ENCODE peak calls at places on chromosomes 12 and 14, in five cellular contexts. One of them, this sample, is unnamed.

GRCh38 chr12:116159175-116159574 is 118.3 kb downstream of the MED13L start:
- DNase-seq in pancreas: no peak
- DNase-seq in fibroblast of pulmonary artery: peak; percentile 82
- DNase-seq in cardiac fibroblast: peak; percentile 70
- DNase-seq in esophagus squamous epithelium: no peak
- DNase-seq in this sample: no peak

GRCh38 chr12:96255077-96255476 is 60.9 kb downstream of the ELK3 start:
- DNase-seq in pancreas: no peak
- DNase-seq in fibroblast of pulmonary artery: peak; percentile 89
- DNase-seq in cardiac fibroblast: peak; percentile 91
- DNase-seq in esophagus squamous epithelium: no peak
- DNase-seq in this sample: no peak

GRCh38 chr12:6472491-6472890 is 2.0 kb upstream of the VAMP1 start:
- DNase-seq in pancreas: no peak
- DNase-seq in fibroblast of pulmonary artery: no peak
- DNase-seq in cardiac fibroblast: no peak
- DNase-seq in esophagus squamous epithelium: no peak
- DNase-seq in this sample: no peak

GRCh38 chr12:46562625-46563228 is 190.2 kb upstream of the SLC38A2 start:
- DNase-seq in pancreas: no peak
- DNase-seq in fibroblast of pulmonary artery: peak; percentile 98
- DNase-seq in cardiac fibroblast: peak; percentile 97
- DNase-seq in esophagus squamous epithelium: no peak
- DNase-seq in this sample: no peak

GRCh38 chr12:8709124-8709830 is 11.5 kb downstream of the RIMKLB start:
- DNase-seq in pancreas: no peak
- DNase-seq in fibroblast of pulmonary artery: no peak
- DNase-seq in cardiac fibroblast: peak; percentile 36
- DNase-seq in esophagus squamous epithelium: no peak
- DNase-seq in this sample: no peak

GRCh38 chr12:128715485-128715884 is 108.3 kb downstream of the SLC15A4 start:
- DNase-seq in pancreas: no peak
- DNase-seq in fibroblast of pulmonary artery: no peak
- DNase-seq in cardiac fibroblast: no peak
- DNase-seq in esophagus squamous epithelium: no peak
- DNase-seq in this sample: no peak

GRCh38 chr14:93893550-93894329 is 33.4 kb upstream of the FAM181A start:
- DNase-seq in pancreas: no peak
- DNase-seq in fibroblast of pulmonary artery: no peak
- DNase-seq in cardiac fibroblast: no peak
- DNase-seq in esophagus squamous epithelium: no peak
- DNase-seq in this sample: no peak

GRCh38 chr12:112170376-112170775 is 45.0 kb downstream of the TRAFD1 start:
- DNase-seq in pancreas: no peak
- DNase-seq in fibroblast of pulmonary artery: peak; percentile 12
- DNase-seq in cardiac fibroblast: peak; percentile 65
- DNase-seq in esophagus squamous epithelium: no peak
- DNase-seq in this sample: peak; percentile 25

GRCh38 chr14:33052899-33053400 is 114.3 kb downstream of the NPAS3 start:
- DNase-seq in pancreas: no peak
- DNase-seq in fibroblast of pulmonary artery: no peak
- DNase-seq in cardiac fibroblast: no peak
- DNase-seq in esophagus squamous epithelium: no peak
- DNase-seq in this sample: no peak

GRCh38 chr14:64114166-64114565 is 180.0 kb downstream of the ESR2 start:
- DNase-seq in pancreas: no peak
- DNase-seq in fibroblast of pulmonary artery: peak; percentile 43
- DNase-seq in cardiac fibroblast: peak; percentile 56
- DNase-seq in esophagus squamous epithelium: no peak
- DNase-seq in this sample: no peak

GRCh38 chr14:106840258-106840657 is 1313.9 kb downstream of the TMEM121 start:
- DNase-seq in pancreas: no peak
- DNase-seq in fibroblast of pulmonary artery: no peak
- DNase-seq in cardiac fibroblast: no peak
- DNase-seq in esophagus squamous epithelium: no peak
- DNase-seq in this sample: no peak

GRCh38 chr12:25058619-25059018 is 109.7 kb upstream of the BCAT1 start:
- DNase-seq in pancreas: no peak
- DNase-seq in fibroblast of pulmonary artery: no peak
- DNase-seq in cardiac fibroblast: no peak
- DNase-seq in esophagus squamous epithelium: no peak
- DNase-seq in this sample: no peak

GRCh38 chr12:45969084-45969483 is 21.3 kb downstream of the SCAF11 start:
- DNase-seq in pancreas: no peak
- DNase-seq in fibroblast of pulmonary artery: no peak
- DNase-seq in cardiac fibroblast: no peak
- DNase-seq in esophagus squamous epithelium: no peak
- DNase-seq in this sample: no peak

GRCh38 chr14:97212399-97212798 is 415.2 kb downstream of the VRK1 start:
- DNase-seq in pancreas: no peak
- DNase-seq in fibroblast of pulmonary artery: no peak
- DNase-seq in cardiac fibroblast: no peak
- DNase-seq in esophagus squamous epithelium: no peak
- DNase-seq in this sample: no peak

GRCh38 chr12:2334291-2335088 is 281.7 kb downstream of the CACNA1C start:
- DNase-seq in pancreas: no peak
- DNase-seq in fibroblast of pulmonary artery: no peak
- DNase-seq in cardiac fibroblast: no peak
- DNase-seq in esophagus squamous epithelium: no peak
- DNase-seq in this sample: no peak

GRCh38 chr14:42428996-42429395 is 822.3 kb downstream of the LRFN5 start:
- DNase-seq in pancreas: no peak
- DNase-seq in fibroblast of pulmonary artery: no peak
- DNase-seq in cardiac fibroblast: no peak
- DNase-seq in esophagus squamous epithelium: no peak
- DNase-seq in this sample: no peak

GRCh38 chr14:88189040-88189839 is 133.8 kb downstream of the KCNK10 start:
- DNase-seq in pancreas: peak; percentile 89
- DNase-seq in fibroblast of pulmonary artery: peak; percentile 95
- DNase-seq in cardiac fibroblast: peak; percentile 93
- DNase-seq in esophagus squamous epithelium: no peak
- DNase-seq in this sample: peak; percentile 63

DNA sequence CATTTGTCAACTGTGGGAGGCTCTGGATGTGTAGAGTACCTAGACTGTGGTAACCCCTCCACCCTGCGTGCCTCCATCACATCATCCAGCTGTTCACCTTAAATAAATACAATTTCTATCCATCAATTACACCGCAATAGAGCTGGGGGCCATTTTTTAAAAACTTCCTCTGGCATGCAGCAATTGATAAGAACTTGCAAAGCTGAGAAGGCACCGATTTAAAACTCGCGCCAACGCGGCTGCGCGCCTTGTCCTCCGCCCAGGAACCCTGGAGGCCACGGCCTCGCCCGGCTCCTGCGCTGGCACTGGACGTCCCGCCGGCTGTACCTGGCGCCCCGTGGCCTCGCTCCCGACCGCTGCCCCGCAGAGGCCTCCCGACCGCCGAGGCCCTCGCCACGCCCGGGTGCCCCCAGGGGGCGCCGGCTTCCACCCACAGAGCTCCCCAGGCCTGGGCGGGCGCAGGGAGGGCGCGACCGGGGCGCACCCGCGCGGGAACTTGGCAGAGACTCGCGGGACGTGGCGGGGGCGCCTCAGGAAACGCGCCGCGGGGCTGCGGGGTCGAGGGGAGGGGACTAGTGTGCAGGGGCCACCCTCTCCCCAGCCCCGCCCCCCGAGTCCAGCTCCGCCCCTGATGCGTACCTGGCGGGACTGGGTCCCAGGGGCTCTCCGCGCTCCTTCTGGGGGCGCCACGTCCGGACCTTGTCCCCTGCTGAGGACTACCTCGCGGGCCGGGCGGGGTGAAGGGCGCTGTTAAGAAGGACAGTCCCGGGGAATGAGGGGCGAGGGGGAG is 65.6 kb downstream of the TNFAIP2 start:
- DNase-seq in pancreas: no peak
- DNase-seq in fibroblast of pulmonary artery: peak; percentile 18
- DNase-seq in cardiac fibroblast: no peak
- DNase-seq in esophagus squamous epithelium: no peak
- DNase-seq in this sample: no peak
- TF ChIP-seq CTCF in pancreas: no peak
- TF ChIP-seq CTCF in fibroblast of pulmonary artery: no peak
- TF ChIP-seq CTCF in cardiac fibroblast: peak; percentile 4
- TF ChIP-seq CTCF in esophagus squamous epithelium: no peak
- TF ChIP-seq CTCF in this sample: no peak

GRCh38 chr14:104696671-104697316 is 7.4 kb downstream of the INF2 start:
- DNase-seq in pancreas: no peak
- DNase-seq in fibroblast of pulmonary artery: no peak
- DNase-seq in cardiac fibroblast: no peak
- DNase-seq in esophagus squamous epithelium: no peak
- DNase-seq in this sample: no peak

GRCh38 chr14:104697317-104697703 is 7.9 kb downstream of the INF2 start:
- DNase-seq in pancreas: no peak
- DNase-seq in fibroblast of pulmonary artery: no peak
- DNase-seq in cardiac fibroblast: no peak
- DNase-seq in esophagus squamous epithelium: no peak
- DNase-seq in this sample: no peak

GRCh38 chr14:104698688-104699425 is 9.4 kb downstream of the INF2 start:
- DNase-seq in pancreas: no peak
- DNase-seq in fibroblast of pulmonary artery: no peak
- DNase-seq in cardiac fibroblast: no peak
- DNase-seq in esophagus squamous epithelium: no peak
- DNase-seq in this sample: no peak

GRCh38 chr14:104699426-104699748 is 10.0 kb downstream of the INF2 start:
- DNase-seq in pancreas: no peak
- DNase-seq in fibroblast of pulmonary artery: no peak
- DNase-seq in cardiac fibroblast: no peak
- DNase-seq in esophagus squamous epithelium: no peak
- DNase-seq in this sample: no peak

DNA sequence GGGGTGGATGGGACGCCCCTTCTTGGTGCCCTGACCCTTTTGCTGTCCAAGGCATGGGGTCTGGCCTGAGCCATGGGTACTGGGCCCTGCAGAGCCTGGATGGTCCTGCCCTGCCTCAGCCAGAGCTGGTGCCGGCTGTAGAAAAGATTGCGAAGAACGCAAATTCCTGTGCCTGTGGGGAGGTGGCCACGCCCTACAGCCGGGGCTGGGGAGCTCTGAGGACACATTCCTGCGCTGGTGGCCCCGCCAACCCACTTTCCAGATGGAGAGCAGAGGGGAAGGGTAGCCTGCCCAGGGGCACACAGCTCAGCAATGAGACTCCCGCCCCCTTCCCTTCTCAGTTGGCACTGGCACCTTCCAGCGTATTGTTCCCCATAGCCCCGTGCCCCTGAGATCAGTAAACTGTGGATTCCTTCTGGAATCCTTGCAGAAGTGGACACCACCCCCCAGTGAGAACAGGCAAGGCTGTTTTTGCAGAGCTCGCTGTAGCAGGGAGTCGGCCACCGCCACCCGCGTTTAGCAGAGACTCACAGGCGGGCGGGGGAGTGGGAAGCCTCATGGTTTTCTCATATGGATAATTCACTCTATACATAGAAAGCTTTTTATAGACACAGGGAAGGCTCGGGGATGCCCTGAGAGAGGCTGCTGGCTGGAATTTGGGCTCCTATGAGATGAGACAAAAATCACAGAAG is 8.6 kb downstream of the INF2 start:
- DNase-seq in pancreas: no peak
- DNase-seq in fibroblast of pulmonary artery: no peak
- DNase-seq in cardiac fibroblast: no peak
- DNase-seq in esophagus squamous epithelium: no peak
- DNase-seq in this sample: peak; percentile 78
- H3K4me3 ChIP-seq in pancreas: no peak overlapping the region
- H3K4me3 ChIP-seq in fibroblast of pulmonary artery: no peak overlapping the region
- H3K4me3 ChIP-seq in cardiac fibroblast: no peak overlapping the region
- H3K4me3 ChIP-seq in esophagus squamous epithelium: no peak overlapping the region
- H3K4me3 ChIP-seq in this sample: peak overlapping the region; percentile 17

DNA sequence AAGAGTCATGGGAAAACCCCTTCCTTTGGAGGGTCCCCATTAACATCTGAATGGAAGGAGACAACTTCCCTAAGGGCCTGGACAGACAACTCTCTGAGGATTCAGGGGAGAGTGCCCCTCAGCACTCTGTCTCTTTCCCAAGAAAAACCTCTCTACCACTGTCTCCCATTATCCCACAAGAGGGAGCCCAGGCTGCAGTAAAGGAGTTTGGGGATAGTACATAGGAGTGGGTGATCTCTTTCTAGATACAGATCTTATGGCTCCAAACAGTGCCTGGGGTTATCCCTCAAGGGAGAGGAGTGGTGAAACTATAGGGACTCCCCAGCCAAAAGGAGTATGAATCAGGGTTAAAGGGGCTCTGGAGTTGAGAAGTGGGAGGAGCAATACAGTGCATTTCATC is 6.1 kb downstream of the WNT10B start:
- DNase-seq in pancreas: no peak
- DNase-seq in fibroblast of pulmonary artery: no peak
- DNase-seq in cardiac fibroblast: no peak
- DNase-seq in esophagus squamous epithelium: no peak
- DNase-seq in this sample: no peak
- TF ChIP-seq CTCF in pancreas: no peak
- TF ChIP-seq CTCF in fibroblast of pulmonary artery: peak; percentile 48
- TF ChIP-seq CTCF in cardiac fibroblast: peak; percentile 40
- TF ChIP-seq CTCF in esophagus squamous epithelium: no peak
- TF ChIP-seq CTCF in this sample: peak; percentile 24

DNA sequence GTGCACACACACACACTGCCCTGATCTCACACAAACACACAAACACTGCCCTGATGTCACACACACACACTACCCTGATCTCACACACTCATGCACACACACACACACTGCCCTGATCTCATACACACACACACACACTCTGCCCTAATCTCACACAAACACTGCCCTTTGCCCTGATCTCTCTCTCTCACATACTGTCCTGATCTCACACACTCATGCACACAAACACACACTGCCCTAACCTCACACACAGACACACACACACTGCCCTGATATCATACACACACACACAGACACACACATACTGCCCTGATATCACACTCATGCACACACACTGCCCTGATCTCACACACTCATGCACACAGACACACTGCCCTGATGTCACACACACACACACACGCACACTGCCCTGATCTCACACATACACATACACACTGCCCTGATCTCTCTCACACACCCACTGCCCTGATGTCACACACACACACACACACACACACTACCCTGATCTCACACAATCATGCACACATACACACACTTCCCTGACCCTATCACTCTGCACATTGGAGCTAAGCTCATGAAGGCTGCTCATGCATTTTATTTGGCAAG is 97.6 kb upstream of the DIO3 start:
- DNase-seq in pancreas: no peak
- DNase-seq in fibroblast of pulmonary artery: no peak
- DNase-seq in cardiac fibroblast: no peak
- DNase-seq in esophagus squamous epithelium: no peak
- DNase-seq in this sample: no peak
- H3K4me3 ChIP-seq in pancreas: no peak overlapping the region
- H3K4me3 ChIP-seq in fibroblast of pulmonary artery: no peak overlapping the region
- H3K4me3 ChIP-seq in cardiac fibroblast: no peak overlapping the region
- H3K4me3 ChIP-seq in esophagus squamous epithelium: no peak overlapping the region
- H3K4me3 ChIP-seq in this sample: no peak overlapping the region

GRCh38 chr12:71295913-71296312 is 138.1 kb upstream of the TSPAN8 start:
- DNase-seq in pancreas: no peak
- DNase-seq in fibroblast of pulmonary artery: no peak
- DNase-seq in cardiac fibroblast: peak; percentile 9
- DNase-seq in esophagus squamous epithelium: no peak
- DNase-seq in this sample: no peak

GRCh38 chr12:71291746-71292145 is 133.9 kb upstream of the TSPAN8 start:
- DNase-seq in pancreas: no peak
- DNase-seq in fibroblast of pulmonary artery: no peak
- DNase-seq in cardiac fibroblast: no peak
- DNase-seq in esophagus squamous epithelium: no peak
- DNase-seq in this sample: no peak
- TF ChIP-seq CTCF in pancreas: no peak
- TF ChIP-seq CTCF in fibroblast of pulmonary artery: no peak
- TF ChIP-seq CTCF in cardiac fibroblast: no peak
- TF ChIP-seq CTCF in esophagus squamous epithelium: no peak
- TF ChIP-seq CTCF in this sample: no peak

GRCh38 chr12:65279387-65280112 is 1.1 kb downstream of the MSRB3 start:
- DNase-seq in pancreas: no peak
- DNase-seq in fibroblast of pulmonary artery: peak; percentile 23
- DNase-seq in cardiac fibroblast: peak; percentile 35
- DNase-seq in esophagus squamous epithelium: no peak
- DNase-seq in this sample: no peak
- H3K4me3 ChIP-seq in pancreas: peak overlapping the region; percentile 41
- H3K4me3 ChIP-seq in fibroblast of pulmonary artery: peak overlapping the region; percentile 89
- H3K4me3 ChIP-seq in cardiac fibroblast: peak overlapping the region; percentile 95
- H3K4me3 ChIP-seq in esophagus squamous epithelium: peak overlapping the region; percentile 59
- H3K4me3 ChIP-seq in this sample: peak overlapping the region; percentile 81